ENCODE peak calls at places on chromosomes 7 and 10, in ten cellular contexts. One of them, this sample, is unnamed.

GRCh38 chr10:110641256-110641655 is 2.9 kb upstream of the RBM20 start:
- DNase-seq in foreskin fibroblast: no peak
- DNase-seq in GM12865: peak
- DNase-seq in IMR-90: peak
- DNase-seq in GM23338: peak
- DNase-seq in endothelial cell of umbilical vein: no peak
- DNase-seq in stomach: no peak
- DNase-seq in AG10803: no peak
- DNase-seq in neural progenitor cell: peak
- DNase-seq in lower lobe of right lung: no peak
- DNase-seq in this sample: no peak

GRCh38 chr7:28808786-28809533 is 149.2 kb downstream of the TRIL start:
- DNase-seq in neural progenitor cell: no peak
- DNase-seq in endothelial cell of umbilical vein: no peak
- DNase-seq in GM23338: peak
- DNase-seq in GM12865: no peak
- DNase-seq in IMR-90: peak
- DNase-seq in foreskin fibroblast: peak
- DNase-seq in stomach: no peak
- DNase-seq in AG10803: peak
- DNase-seq in lower lobe of right lung: peak
- DNase-seq in this sample: no peak

GRCh38 chr10:107072028-107072427 is 92.5 kb downstream of the SORCS1 start:
- DNase-seq in foreskin fibroblast: no peak
- DNase-seq in neural progenitor cell: no peak
- DNase-seq in GM23338: peak
- DNase-seq in lower lobe of right lung: no peak
- DNase-seq in AG10803: no peak
- DNase-seq in stomach: no peak
- DNase-seq in endothelial cell of umbilical vein: no peak
- DNase-seq in GM12865: no peak
- DNase-seq in IMR-90: no peak
- DNase-seq in this sample: no peak

GRCh38 chr7:129950191-129950940 is 2.4 kb downstream of the UBE2H start:
- DNase-seq in endothelial cell of umbilical vein: peak
- DNase-seq in GM23338: peak
- DNase-seq in neural progenitor cell: peak
- DNase-seq in IMR-90: no peak
- DNase-seq in AG10803: peak
- DNase-seq in stomach: no peak
- DNase-seq in GM12865: peak
- DNase-seq in lower lobe of right lung: no peak
- DNase-seq in foreskin fibroblast: no peak
- DNase-seq in this sample: no peak

GRCh38 chr10:61314273-61314672 is 138.9 kb downstream of the TMEM26 start:
- DNase-seq in GM12865: no peak
- DNase-seq in IMR-90: no peak
- DNase-seq in GM23338: no peak
- DNase-seq in lower lobe of right lung: no peak
- DNase-seq in foreskin fibroblast: no peak
- DNase-seq in neural progenitor cell: no peak
- DNase-seq in stomach: no peak
- DNase-seq in AG10803: no peak
- DNase-seq in endothelial cell of umbilical vein: no peak
- DNase-seq in this sample: no peak

GRCh38 chr10:12432402-12433189 is 83.2 kb downstream of the CAMK1D start:
- DNase-seq in stomach: no peak
- DNase-seq in endothelial cell of umbilical vein: no peak
- DNase-seq in foreskin fibroblast: no peak
- DNase-seq in IMR-90: no peak
- DNase-seq in lower lobe of right lung: no peak
- DNase-seq in neural progenitor cell: no peak
- DNase-seq in AG10803: no peak
- DNase-seq in GM23338: no peak
- DNase-seq in GM12865: no peak
- DNase-seq in this sample: no peak

GRCh38 chr7:25382869-25383268 is 154.6 kb upstream of the NPVF start:
- DNase-seq in IMR-90: no peak
- DNase-seq in GM23338: no peak
- DNase-seq in stomach: peak
- DNase-seq in endothelial cell of umbilical vein: no peak
- DNase-seq in foreskin fibroblast: no peak
- DNase-seq in AG10803: no peak
- DNase-seq in lower lobe of right lung: no peak
- DNase-seq in GM12865: no peak
- DNase-seq in neural progenitor cell: no peak
- DNase-seq in this sample: no peak

GRCh38 chr7:47724335-47724982 is 142.5 kb upstream of the TNS3 start:
- DNase-seq in lower lobe of right lung: no peak
- DNase-seq in IMR-90: peak
- DNase-seq in stomach: peak
- DNase-seq in foreskin fibroblast: peak
- DNase-seq in neural progenitor cell: peak
- DNase-seq in endothelial cell of umbilical vein: peak
- DNase-seq in GM12865: no peak
- DNase-seq in AG10803: peak
- DNase-seq in GM23338: peak
- DNase-seq in this sample: peak

GRCh38 chr10:29119374-29119773 is 169.5 kb upstream of the LYZL1 start:
- DNase-seq in neural progenitor cell: peak
- DNase-seq in GM23338: peak
- DNase-seq in AG10803: peak
- DNase-seq in stomach: peak
- DNase-seq in endothelial cell of umbilical vein: peak
- DNase-seq in foreskin fibroblast: no peak
- DNase-seq in GM12865: peak
- DNase-seq in lower lobe of right lung: peak
- DNase-seq in IMR-90: peak
- DNase-seq in this sample: no peak

GRCh38 chr7:129778770-129779601 is 167.5 kb downstream of the NRF1 start:
- DNase-seq in neural progenitor cell: peak
- DNase-seq in AG10803: no peak
- DNase-seq in lower lobe of right lung: no peak
- DNase-seq in stomach: no peak
- DNase-seq in GM12865: no peak
- DNase-seq in foreskin fibroblast: no peak
- DNase-seq in endothelial cell of umbilical vein: no peak
- DNase-seq in IMR-90: no peak
- DNase-seq in GM23338: no peak
- DNase-seq in this sample: no peak

GRCh38 chr10:33215635-33216034 is 118.8 kb downstream of the NRP1 start:
- DNase-seq in IMR-90: no peak
- DNase-seq in lower lobe of right lung: no peak
- DNase-seq in GM12865: no peak
- DNase-seq in stomach: no peak
- DNase-seq in neural progenitor cell: no peak
- DNase-seq in endothelial cell of umbilical vein: no peak
- DNase-seq in AG10803: peak
- DNase-seq in foreskin fibroblast: no peak
- DNase-seq in GM23338: no peak
- DNase-seq in this sample: no peak

GRCh38 chr10:127972958-127973357 is 66.1 kb downstream of the PTPRE start:
- DNase-seq in stomach: no peak
- DNase-seq in AG10803: no peak
- DNase-seq in endothelial cell of umbilical vein: no peak
- DNase-seq in neural progenitor cell: no peak
- DNase-seq in GM23338: no peak
- DNase-seq in GM12865: no peak
- DNase-seq in foreskin fibroblast: no peak
- DNase-seq in IMR-90: no peak
- DNase-seq in lower lobe of right lung: no peak
- DNase-seq in this sample: no peak

GRCh38 chr10:105063796-105064195 is 422.7 kb downstream of the SORCS3 start:
- DNase-seq in neural progenitor cell: peak
- DNase-seq in GM23338: peak
- DNase-seq in foreskin fibroblast: peak
- DNase-seq in stomach: peak
- DNase-seq in AG10803: peak
- DNase-seq in endothelial cell of umbilical vein: no peak
- DNase-seq in GM12865: peak
- DNase-seq in lower lobe of right lung: no peak
- DNase-seq in IMR-90: no peak
- DNase-seq in this sample: no peak

GRCh38 chr10:130112821-130113220 is 2.2 kb upstream of the C10orf143 start:
- DNase-seq in foreskin fibroblast: no peak
- DNase-seq in GM23338: no peak
- DNase-seq in stomach: no peak
- DNase-seq in GM12865: no peak
- DNase-seq in lower lobe of right lung: no peak
- DNase-seq in AG10803: no peak
- DNase-seq in IMR-90: no peak
- DNase-seq in neural progenitor cell: no peak
- DNase-seq in endothelial cell of umbilical vein: no peak
- DNase-seq in this sample: no peak

GRCh38 chr7:131547589-131547988 is 8.8 kb downstream of the PODXL start:
- DNase-seq in GM12865: no peak
- DNase-seq in neural progenitor cell: no peak
- DNase-seq in foreskin fibroblast: no peak
- DNase-seq in IMR-90: no peak
- DNase-seq in GM23338: no peak
- DNase-seq in lower lobe of right lung: no peak
- DNase-seq in AG10803: no peak
- DNase-seq in endothelial cell of umbilical vein: no peak
- DNase-seq in stomach: no peak
- DNase-seq in this sample: no peak

GRCh38 chr7:28239823-28240204 is 59.2 kb upstream of the JAZF1 start:
- DNase-seq in neural progenitor cell: no peak
- DNase-seq in foreskin fibroblast: no peak
- DNase-seq in IMR-90: no peak
- DNase-seq in stomach: no peak
- DNase-seq in GM23338: no peak
- DNase-seq in AG10803: no peak
- DNase-seq in endothelial cell of umbilical vein: no peak
- DNase-seq in GM12865: no peak
- DNase-seq in lower lobe of right lung: no peak
- DNase-seq in this sample: no peak

GRCh38 chr10:3065622-3066021 is 1.7 kb upstream of the PFKP start:
- DNase-seq in lower lobe of right lung: no peak
- DNase-seq in GM12865: no peak
- DNase-seq in endothelial cell of umbilical vein: no peak
- DNase-seq in stomach: no peak
- DNase-seq in neural progenitor cell: no peak
- DNase-seq in AG10803: no peak
- DNase-seq in IMR-90: no peak
- DNase-seq in GM23338: no peak
- DNase-seq in foreskin fibroblast: no peak
- DNase-seq in this sample: no peak

GRCh38 chr10:86733260-86733671 is 23.2 kb upstream of the BMPR1A start:
- DNase-seq in stomach: no peak
- DNase-seq in endothelial cell of umbilical vein: no peak
- DNase-seq in GM12865: no peak
- DNase-seq in IMR-90: peak
- DNase-seq in foreskin fibroblast: no peak
- DNase-seq in neural progenitor cell: no peak
- DNase-seq in AG10803: peak
- DNase-seq in lower lobe of right lung: no peak
- DNase-seq in GM23338: no peak
- DNase-seq in this sample: no peak
- TF ChIP-seq CTCF in stomach: no peak
- TF ChIP-seq CTCF in endothelial cell of umbilical vein: no peak
- TF ChIP-seq CTCF in GM12865: no peak
- TF ChIP-seq CTCF in IMR-90: no peak
- TF ChIP-seq CTCF in foreskin fibroblast: no peak
- TF ChIP-seq CTCF in neural progenitor cell: no peak
- TF ChIP-seq CTCF in AG10803: peak
- TF ChIP-seq CTCF in lower lobe of right lung: no peak
- TF ChIP-seq CTCF in GM23338: no peak
- TF ChIP-seq CTCF in this sample: no peak

DNA sequence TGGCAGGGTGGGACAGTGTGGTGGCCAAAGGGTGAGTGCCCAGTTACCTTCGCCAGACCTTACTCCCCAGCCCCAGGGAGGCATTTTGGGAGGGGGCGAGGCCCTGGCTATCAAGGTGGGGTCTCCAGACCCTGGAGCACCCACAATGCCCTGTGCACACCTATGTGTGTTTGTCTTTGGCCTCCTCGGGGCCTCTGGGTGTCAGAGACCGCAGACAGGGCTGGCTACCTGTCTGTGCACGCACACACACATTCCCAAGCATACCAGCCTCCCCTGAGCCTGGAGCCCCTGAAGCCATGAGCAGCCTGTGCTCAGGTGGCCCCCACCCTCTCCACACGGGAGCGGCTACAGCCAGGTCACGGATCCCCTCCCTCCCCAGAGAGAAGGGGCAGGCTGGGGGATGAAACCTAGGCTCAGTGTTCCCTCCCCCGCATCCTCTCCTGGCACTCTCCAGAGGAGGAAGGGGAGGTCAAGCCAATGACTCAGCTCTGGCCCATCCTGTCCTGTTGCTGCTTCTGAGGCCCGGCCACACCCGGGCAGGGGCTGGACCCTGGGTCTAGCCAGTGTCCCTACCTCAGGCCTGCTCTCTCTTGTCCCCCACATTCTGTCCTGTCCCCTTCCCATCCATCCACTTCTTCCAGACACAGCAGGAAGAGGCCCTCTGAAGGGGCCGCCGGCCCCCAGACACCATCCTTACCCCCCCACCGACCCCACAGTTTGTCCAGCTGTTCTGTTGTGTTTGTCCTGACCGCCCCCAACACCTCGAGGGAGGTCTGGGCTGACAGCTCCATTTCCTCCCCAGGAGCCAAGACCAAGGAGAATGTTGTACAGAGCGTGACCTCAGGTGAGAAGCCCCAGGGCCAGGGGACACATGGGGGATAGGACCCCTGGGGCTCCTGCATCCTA is 685 bp downstream of the SNCG start:
- DNase-seq in endothelial cell of umbilical vein: peak
- DNase-seq in stomach: no peak
- DNase-seq in neural progenitor cell: no peak
- DNase-seq in GM23338: no peak
- DNase-seq in lower lobe of right lung: no peak
- DNase-seq in GM12865: no peak
- DNase-seq in IMR-90: peak
- DNase-seq in foreskin fibroblast: peak
- DNase-seq in AG10803: peak
- DNase-seq in this sample: no peak
- H3K4me3 ChIP-seq in endothelial cell of umbilical vein: peak
- H3K4me3 ChIP-seq in stomach: peak
- H3K4me3 ChIP-seq in neural progenitor cell: no peak
- H3K4me3 ChIP-seq in GM23338: no peak
- H3K4me3 ChIP-seq in lower lobe of right lung: peak
- H3K4me3 ChIP-seq in GM12865: no peak
- H3K4me3 ChIP-seq in IMR-90: no peak
- H3K4me3 ChIP-seq in foreskin fibroblast: no peak
- H3K4me3 ChIP-seq in AG10803: no peak
- H3K4me3 ChIP-seq in this sample: no peak

GRCh38 chr7:7323352-7323751 is 141.0 kb downstream of the C1GALT1 start:
- DNase-seq in GM12865: peak
- DNase-seq in neural progenitor cell: no peak
- DNase-seq in AG10803: no peak
- DNase-seq in stomach: no peak
- DNase-seq in foreskin fibroblast: no peak
- DNase-seq in GM23338: no peak
- DNase-seq in endothelial cell of umbilical vein: no peak
- DNase-seq in IMR-90: no peak
- DNase-seq in lower lobe of right lung: no peak
- DNase-seq in this sample: no peak
- TF ChIP-seq CTCF in GM12865: no peak
- TF ChIP-seq CTCF in neural progenitor cell: no peak
- TF ChIP-seq CTCF in AG10803: no peak
- TF ChIP-seq CTCF in stomach: no peak
- TF ChIP-seq CTCF in foreskin fibroblast: no peak
- TF ChIP-seq CTCF in GM23338: no peak
- TF ChIP-seq CTCF in endothelial cell of umbilical vein: no peak
- TF ChIP-seq CTCF in IMR-90: no peak
- TF ChIP-seq CTCF in lower lobe of right lung: no peak
- TF ChIP-seq CTCF in this sample: no peak

GRCh38 chr7:1912472-1913289 is 242.6 kb downstream of the ELFN1 start:
- DNase-seq in GM12865: no peak
- DNase-seq in foreskin fibroblast: peak
- DNase-seq in AG10803: peak
- DNase-seq in stomach: no peak
- DNase-seq in lower lobe of right lung: no peak
- DNase-seq in IMR-90: peak
- DNase-seq in endothelial cell of umbilical vein: no peak
- DNase-seq in GM23338: no peak
- DNase-seq in neural progenitor cell: no peak
- DNase-seq in this sample: no peak
- H3K4me3 ChIP-seq in GM12865: no peak
- H3K4me3 ChIP-seq in foreskin fibroblast: no peak
- H3K4me3 ChIP-seq in AG10803: no peak
- H3K4me3 ChIP-seq in stomach: no peak
- H3K4me3 ChIP-seq in lower lobe of right lung: no peak
- H3K4me3 ChIP-seq in IMR-90: peak
- H3K4me3 ChIP-seq in endothelial cell of umbilical vein: no peak
- H3K4me3 ChIP-seq in GM23338: no peak
- H3K4me3 ChIP-seq in neural progenitor cell: no peak
- H3K4me3 ChIP-seq in this sample: no peak